ENCODE peak calls at places on chromosomes 7 and 10, in seven cellular contexts. N is tibial artery, E is IMR-90, K is lower lobe of right lung, U is psoas muscle, B is WERI-Rb-1, T is mammary epithelial cell. C is an unnamed sample.

GRCh38 chr10:123331438-123331837 is 177.2 kb downstream of the BUB3 start:
- DNase-seq in E (peak; percentile 0), U (no peak), N (no peak), B (no peak), T (peak; percentile 28), K (no peak), C (no peak)

GRCh38 chr7:148915211-148915610 is 31.1 kb upstream of the EZH2 start:
- DNase-seq in K (no peak), U (no peak), B (no peak), E (no peak), N (no peak), T (no peak), C (no peak)

GRCh38 chr10:112361951-112362770 is 11.8 kb upstream of the ACSL5 start:
- DNase-seq in E (peak; percentile 37), U (peak; percentile 59), T (peak; percentile 8), K (peak; percentile 61), B (no peak), N (peak; percentile 90), C (no peak)

GRCh38 chr10:112232670-112233069 is 49.1 kb upstream of the GPAM start:
- DNase-seq in N (no peak), T (no peak), U (no peak), E (no peak), B (no peak), K (no peak), C (no peak)

GRCh38 chr10:92575961-92576360 is 2.1 kb upstream of the IDE start:
- DNase-seq in T (peak; percentile 70), B (no peak), N (no peak), E (peak; percentile 53), U (no peak), K (no peak), C (no peak)

GRCh38 chr7:1290262-1291039 is 57.8 kb downstream of the UNCX start:
- DNase-seq in K (peak; percentile 45), T (no peak), U (no peak), B (no peak), N (no peak), E (no peak), C (no peak)

GRCh38 chr7:132574281-132574680 is 2.0 kb downstream of the PLXNA4 start:
- DNase-seq in E (no peak), U (no peak), N (no peak), T (no peak), K (no peak), B (no peak), C (no peak)

GRCh38 chr7:125059861-125060456 is 130.3 kb upstream of the POT1 start:
- DNase-seq in U (no peak), N (no peak), K (no peak), B (no peak), E (peak; percentile 3), T (no peak), C (no peak)

GRCh38 chr7:77409005-77409738 is 7.0 kb downstream of the GSAP start:
- DNase-seq in N (no peak), T (peak; percentile 74), K (no peak), U (no peak), E (peak; percentile 56), B (no peak), C (no peak)

GRCh38 chr7:97271619-97272018 is 154.1 kb downstream of the SDHAF3 start:
- DNase-seq in E (no peak), T (no peak), B (no peak), N (no peak), K (no peak), U (no peak), C (no peak)

GRCh38 chr10:58275908-58276307 is 6.9 kb downstream of the CISD1 start:
- DNase-seq in N (no peak), U (no peak), K (no peak), B (no peak), E (peak; percentile 78), T (no peak), C (no peak)

GRCh38 chr10:125747417-125747816 is 27.9 kb downstream of the EDRF1 start:
- DNase-seq in B (no peak), E (no peak), K (no peak), N (no peak), T (no peak), U (no peak), C (no peak)

GRCh38 chr7:16801111-16801542 is 3.7 kb downstream of the AGR2 start:
- DNase-seq in U (no peak), N (no peak), T (peak; percentile 90), B (no peak), K (no peak), E (peak; percentile 83), C (no peak)

GRCh38 chr10:1367938-1368697 is 311.9 kb downstream of the WDR37 start:
- DNase-seq in K (no peak), B (no peak), N (no peak), T (no peak), E (no peak), U (no peak), C (no peak)

GRCh38 chr7:74083928-74084721 is 521 bp downstream of the LIMK1 start:
- DNase-seq in U (peak; percentile 49), T (peak; percentile 51), N (peak; percentile 73), K (peak; percentile 64), B (peak; percentile 48), E (peak; percentile 59), C (no peak)

GRCh38 chr7:133941496-133941895 is 185.6 kb upstream of the LRGUK start:
- DNase-seq in K (no peak), E (peak; percentile 74), N (no peak), B (no peak), U (no peak), T (no peak), C (no peak)

GRCh38 chr7:55230014-55230413 is 135.1 kb upstream of the LANCL2 start:
- DNase-seq in U (no peak), K (no peak), N (no peak), B (no peak), T (no peak), E (no peak), C (no peak)

GRCh38 chr10:11344550-11344949 is 266.9 kb downstream of the USP6NL start:
- DNase-seq in T (no peak), E (no peak), U (no peak), N (no peak), B (no peak), K (no peak), C (no peak)

GRCh38 chr7:37009282-37009681 is 285.0 kb upstream of the AOAH start:
- DNase-seq in T (no peak), K (no peak), B (no peak), U (no peak), E (no peak), N (no peak), C (no peak)

GRCh38 chr7:122316467-122317394 is 12.2 kb upstream of the FEZF1 start:
- DNase-seq in K (no peak), B (no peak), U (no peak), T (no peak), N (no peak), E (no peak), C (peak; percentile 64)

GRCh38 chr10:61793760-61794713 is 107.5 kb upstream of the ARID5B start:
- DNase-seq in T (no peak), N (no peak), E (peak; percentile 79), B (peak; percentile 37), K (no peak), U (no peak), C (no peak)

GRCh38 chr7:6238309-6238925 is 34.0 kb downstream of the CYTH3 start:
- DNase-seq in B (no peak), K (no peak), U (no peak), E (no peak), N (no peak), T (no peak), C (no peak)

GRCh38 chr7:16753932-16754571 is 497 bp downstream of the TSPAN13 start:
- DNase-seq in T (peak; percentile 39), U (peak; percentile 16), B (peak; percentile 69), K (peak; percentile 62), N (no peak), E (peak; percentile 10), C (peak; percentile 59)

GRCh38 chr7:140195859-140196258 is 19.1 kb upstream of the KDM7A start:
- DNase-seq in U (no peak), N (no peak), B (no peak), K (no peak), T (no peak), E (no peak), C (no peak)

GRCh38 chr7:140189917-140190316 is 13.1 kb upstream of the KDM7A start:
- DNase-seq in B (no peak), T (no peak), U (no peak), K (no peak), N (no peak), E (no peak), C (no peak)

GRCh38 chr7:140192176-140192575 is 15.4 kb upstream of the KDM7A start:
- DNase-seq in B (no peak), N (no peak), E (no peak), K (no peak), T (no peak), U (no peak), C (no peak)

GRCh38 chr7:140190588-140190987 is 13.8 kb upstream of the KDM7A start:
- DNase-seq in T (no peak), B (no peak), K (no peak), U (no peak), N (no peak), E (no peak), C (no peak)
- H3K36me3 ChIP-seq in T (no peaks in the 10 kb centered on the region), B (no peaks in the 10 kb centered on the region), K (no peaks in the 10 kb centered on the region), U (no peaks in the 10 kb centered on the region), N (no peaks in the 10 kb centered on the region), E (no peaks in the 10 kb centered on the region), C (no peaks in the 10 kb centered on the region)

DNA sequence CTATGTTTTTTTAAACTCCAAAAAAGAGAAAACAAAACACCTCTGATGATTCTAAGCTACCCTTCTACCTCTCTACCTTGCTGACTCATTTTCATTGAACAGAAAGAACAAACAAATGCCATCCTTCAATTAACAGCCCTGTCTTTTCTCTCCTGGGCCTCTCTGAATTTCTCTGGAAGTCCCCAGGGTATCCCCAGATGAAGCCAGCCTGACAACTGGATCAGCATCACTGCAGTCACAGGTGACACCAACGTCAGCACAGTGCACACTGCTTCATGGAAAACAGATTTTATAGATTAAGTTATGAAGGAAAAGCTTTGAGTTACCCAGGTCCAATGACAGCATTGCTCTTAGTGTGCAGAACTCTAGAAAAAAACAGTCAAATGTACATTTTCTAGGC is 5.7 kb downstream of the HUS1 start:
- DNase-seq in N (no peak), T (no peak), U (no peak), E (no peak), B (no peak), K (no peak), C (no peak)
- H3K36me3 ChIP-seq in N (peaks cover 80% of the 10 kb centered on the region), T (peaks cover 40% of the 10 kb centered on the region), U (peaks cover 3% of the 10 kb centered on the region), E (peaks cover 36% of the 10 kb centered on the region), B (peaks cover 69% of the 10 kb centered on the region), K (peaks cover 89% of the 10 kb centered on the region), C (peaks cover 4% of the 10 kb centered on the region)

GRCh38 chr10:52387744-52388143 is 73.7 kb downstream of the DKK1 start:
- DNase-seq in B (no peak), T (peak; percentile 85), E (no peak), N (no peak), U (no peak), K (no peak), C (no peak)

GRCh38 chr10:52390388-52390787 is 76.3 kb downstream of the DKK1 start:
- DNase-seq in T (no peak), N (no peak), K (no peak), E (no peak), U (no peak), B (no peak), C (no peak)

GRCh38 chr10:52394246-52394645 is 80.2 kb downstream of the DKK1 start:
- DNase-seq in B (no peak), U (no peak), N (no peak), T (no peak), E (no peak), K (no peak), C (no peak)

GRCh38 chr10:52391927-52392602 is 78.0 kb downstream of the DKK1 start:
- DNase-seq in T (peak; percentile 62), B (no peak), U (no peak), N (no peak), E (no peak), K (no peak), C (no peak)
- H3K36me3 ChIP-seq in T (no peaks in the 10 kb centered on the region), B (no peaks in the 10 kb centered on the region), U (no peaks in the 10 kb centered on the region), N (no peaks in the 10 kb centered on the region), E (no peaks in the 10 kb centered on the region), K (no peaks in the 10 kb centered on the region), C (no peaks in the 10 kb centered on the region)

GRCh38 chr10:97673736-97674525 is 13.1 kb downstream of the AVPI1 start:
- DNase-seq in U (no peak), N (no peak), K (no peak), B (no peak), T (peak; percentile 65), E (peak; percentile 79), C (no peak)
- H3K36me3 ChIP-seq in U (peaks cover 5% of the 10 kb centered on the region), N (peaks cover 78% of the 10 kb centered on the region), K (peaks cover 88% of the 10 kb centered on the region), B (peaks cover 57% of the 10 kb centered on the region), T (peaks cover 29% of the 10 kb centered on the region), E (peaks cover 60% of the 10 kb centered on the region), C (peaks cover 18% of the 10 kb centered on the region)

C was measured in right lobe of liver.